ENCODE peak calls at places on chromosome 13, in seven cellular contexts. One of them, this sample, is unnamed.

GRCh38 chr13:26749905-26750304 is 10.7 kb downstream of the GPR12 start:
- DNase-seq in sigmoid colon: no peak
- DNase-seq in tibial nerve: no peak
- DNase-seq in left ventricle myocardium inferior: no peak
- DNase-seq in CD8-positive, alpha-beta T cell: no peak
- DNase-seq in adrenal gland: no peak
- DNase-seq in body of pancreas: no peak
- DNase-seq in this sample: no peak

GRCh38 chr13:46866150-46866549 is 30.7 kb downstream of the HTR2A start:
- DNase-seq in sigmoid colon: peak; percentile 74
- DNase-seq in tibial nerve: no peak
- DNase-seq in left ventricle myocardium inferior: no peak
- DNase-seq in CD8-positive, alpha-beta T cell: no peak
- DNase-seq in adrenal gland: no peak
- DNase-seq in body of pancreas: no peak
- DNase-seq in this sample: no peak

GRCh38 chr13:53622431-53622830 is 593.8 kb downstream of the OLFM4 start:
- DNase-seq in sigmoid colon: no peak
- DNase-seq in tibial nerve: no peak
- DNase-seq in left ventricle myocardium inferior: no peak
- DNase-seq in CD8-positive, alpha-beta T cell: no peak
- DNase-seq in adrenal gland: no peak
- DNase-seq in body of pancreas: no peak
- DNase-seq in this sample: no peak

GRCh38 chr13:31134055-31134711 is 27.5 kb downstream of the HSPH1 start:
- DNase-seq in sigmoid colon: no peak
- DNase-seq in tibial nerve: no peak
- DNase-seq in left ventricle myocardium inferior: no peak
- DNase-seq in CD8-positive, alpha-beta T cell: no peak
- DNase-seq in adrenal gland: no peak
- DNase-seq in body of pancreas: no peak
- DNase-seq in this sample: no peak

GRCh38 chr13:62512194-62513141 is 1096.8 kb upstream of the PCDH20 start:
- DNase-seq in sigmoid colon: no peak
- DNase-seq in tibial nerve: no peak
- DNase-seq in left ventricle myocardium inferior: no peak
- DNase-seq in CD8-positive, alpha-beta T cell: no peak
- DNase-seq in adrenal gland: no peak
- DNase-seq in body of pancreas: peak; percentile 62
- DNase-seq in this sample: no peak

GRCh38 chr13:18943273-18943672 is 238.4 kb downstream of the TUBA3C start:
- DNase-seq in sigmoid colon: no peak
- DNase-seq in tibial nerve: no peak
- DNase-seq in left ventricle myocardium inferior: no peak
- DNase-seq in CD8-positive, alpha-beta T cell: no peak
- DNase-seq in adrenal gland: no peak
- DNase-seq in body of pancreas: no peak
- DNase-seq in this sample: no peak

GRCh38 chr13:92187378-92187989 is 789.1 kb downstream of the GPC5 start:
- DNase-seq in sigmoid colon: no peak
- DNase-seq in tibial nerve: no peak
- DNase-seq in left ventricle myocardium inferior: no peak
- DNase-seq in CD8-positive, alpha-beta T cell: no peak
- DNase-seq in adrenal gland: no peak
- DNase-seq in body of pancreas: no peak
- DNase-seq in this sample: no peak

GRCh38 chr13:107867701-107868661 is 347.4 kb downstream of the LIG4 start:
- DNase-seq in sigmoid colon: no peak
- DNase-seq in tibial nerve: no peak
- DNase-seq in left ventricle myocardium inferior: no peak
- DNase-seq in CD8-positive, alpha-beta T cell: no peak
- DNase-seq in adrenal gland: peak; percentile 23
- DNase-seq in body of pancreas: peak; percentile 22
- DNase-seq in this sample: no peak

GRCh38 chr13:48443442-48444208 is 30.7 kb upstream of the LPAR6 start:
- DNase-seq in sigmoid colon: no peak
- DNase-seq in tibial nerve: no peak
- DNase-seq in left ventricle myocardium inferior: no peak
- DNase-seq in CD8-positive, alpha-beta T cell: no peak
- DNase-seq in adrenal gland: no peak
- DNase-seq in body of pancreas: no peak
- DNase-seq in this sample: no peak

GRCh38 chr13:104586010-104586746 is 1520.0 kb upstream of the SLC10A2 start:
- DNase-seq in sigmoid colon: no peak
- DNase-seq in tibial nerve: no peak
- DNase-seq in left ventricle myocardium inferior: no peak
- DNase-seq in CD8-positive, alpha-beta T cell: no peak
- DNase-seq in adrenal gland: no peak
- DNase-seq in body of pancreas: peak; percentile 52
- DNase-seq in this sample: no peak

GRCh38 chr13:49305824-49306425 is 58.2 kb downstream of the CDADC1 start:
- DNase-seq in sigmoid colon: no peak
- DNase-seq in tibial nerve: no peak
- DNase-seq in left ventricle myocardium inferior: no peak
- DNase-seq in CD8-positive, alpha-beta T cell: no peak
- DNase-seq in adrenal gland: no peak
- DNase-seq in body of pancreas: no peak
- DNase-seq in this sample: peak; percentile 84

GRCh38 chr13:62040806-62041205 is 625.2 kb upstream of the PCDH20 start:
- DNase-seq in sigmoid colon: no peak
- DNase-seq in tibial nerve: no peak
- DNase-seq in left ventricle myocardium inferior: no peak
- DNase-seq in CD8-positive, alpha-beta T cell: no peak
- DNase-seq in adrenal gland: no peak
- DNase-seq in body of pancreas: no peak
- DNase-seq in this sample: no peak

GRCh38 chr13:110869805-110870706 is 44.8 kb downstream of the ANKRD10 start:
- DNase-seq in sigmoid colon: peak; percentile 96
- DNase-seq in tibial nerve: peak; percentile 72
- DNase-seq in left ventricle myocardium inferior: peak; percentile 74
- DNase-seq in CD8-positive, alpha-beta T cell: no peak
- DNase-seq in adrenal gland: peak; percentile 95
- DNase-seq in body of pancreas: peak; percentile 90
- DNase-seq in this sample: no peak

GRCh38 chr13:110866491-110867170 is 48.2 kb downstream of the ANKRD10 start:
- DNase-seq in sigmoid colon: no peak
- DNase-seq in tibial nerve: no peak
- DNase-seq in left ventricle myocardium inferior: no peak
- DNase-seq in CD8-positive, alpha-beta T cell: no peak
- DNase-seq in adrenal gland: no peak
- DNase-seq in body of pancreas: no peak
- DNase-seq in this sample: no peak

GRCh38 chr13:110867380-110867779 is 47.5 kb downstream of the ANKRD10 start:
- DNase-seq in sigmoid colon: no peak
- DNase-seq in tibial nerve: no peak
- DNase-seq in left ventricle myocardium inferior: no peak
- DNase-seq in CD8-positive, alpha-beta T cell: no peak
- DNase-seq in adrenal gland: no peak
- DNase-seq in body of pancreas: no peak
- DNase-seq in this sample: no peak

GRCh38 chr13:110868631-110869165 is 46.2 kb downstream of the ANKRD10 start:
- DNase-seq in sigmoid colon: peak; percentile 77
- DNase-seq in tibial nerve: no peak
- DNase-seq in left ventricle myocardium inferior: no peak
- DNase-seq in CD8-positive, alpha-beta T cell: no peak
- DNase-seq in adrenal gland: no peak
- DNase-seq in body of pancreas: no peak
- DNase-seq in this sample: no peak

DNA sequence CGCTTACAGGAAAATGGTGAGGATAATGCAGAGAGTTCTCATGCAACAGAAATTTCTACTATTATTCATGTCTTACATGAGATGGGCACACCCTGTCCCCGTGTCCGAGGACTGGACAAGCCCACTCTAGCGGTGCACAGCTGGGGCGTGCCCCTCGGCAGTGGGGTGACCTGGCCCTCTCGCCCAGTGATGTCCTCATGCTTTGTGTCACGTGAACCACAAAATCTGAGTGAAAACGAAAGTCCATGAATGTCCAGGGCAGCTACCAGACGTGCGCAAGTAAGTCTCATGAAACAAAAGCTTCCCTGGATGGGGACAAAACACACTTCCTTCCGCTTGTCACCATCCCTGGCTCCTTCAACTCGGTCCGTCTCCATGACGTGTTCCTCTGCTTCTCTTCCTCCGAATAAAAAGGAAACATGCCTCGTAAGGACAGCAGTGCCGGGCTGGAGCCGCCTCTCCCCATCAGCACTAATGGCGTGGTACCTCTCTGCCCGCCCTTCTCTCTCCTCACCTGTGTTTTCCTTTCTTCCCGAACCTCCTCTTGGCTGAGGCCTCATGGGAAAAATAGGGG is 45.6 kb downstream of the ANKRD10 start:
- DNase-seq in sigmoid colon: peak; percentile 69
- DNase-seq in tibial nerve: no peak
- DNase-seq in left ventricle myocardium inferior: no peak
- DNase-seq in CD8-positive, alpha-beta T cell: no peak
- DNase-seq in adrenal gland: no peak
- DNase-seq in body of pancreas: no peak
- DNase-seq in this sample: no peak
- H3K27ac ChIP-seq in sigmoid colon: peak overlapping the region; percentile 86
- H3K27ac ChIP-seq in tibial nerve: peak overlapping the region; percentile 87
- H3K27ac ChIP-seq in left ventricle myocardium inferior: peak overlapping the region; percentile 92
- H3K27ac ChIP-seq in CD8-positive, alpha-beta T cell: no peak overlapping the region
- H3K27ac ChIP-seq in adrenal gland: peak overlapping the region; percentile 63
- H3K27ac ChIP-seq in body of pancreas: peak overlapping the region; percentile 66
- H3K27ac ChIP-seq in this sample: peak overlapping the region; percentile 86

GRCh38 chr13:97434417-97435296 is 688 bp downstream of the RAP2A start:
- DNase-seq in sigmoid colon: peak; percentile 78
- DNase-seq in tibial nerve: peak; percentile 17
- DNase-seq in left ventricle myocardium inferior: peak; percentile 34
- DNase-seq in CD8-positive, alpha-beta T cell: peak; percentile 16
- DNase-seq in adrenal gland: peak; percentile 49
- DNase-seq in body of pancreas: peak; percentile 43
- DNase-seq in this sample: no peak

GRCh38 chr13:97432232-97432916 is 1.6 kb upstream of the RAP2A start:
- DNase-seq in sigmoid colon: no peak
- DNase-seq in tibial nerve: no peak
- DNase-seq in left ventricle myocardium inferior: no peak
- DNase-seq in CD8-positive, alpha-beta T cell: no peak
- DNase-seq in adrenal gland: no peak
- DNase-seq in body of pancreas: no peak
- DNase-seq in this sample: no peak

GRCh38 chr13:97431365-97431764 is 2.6 kb upstream of the RAP2A start:
- DNase-seq in sigmoid colon: no peak
- DNase-seq in tibial nerve: no peak
- DNase-seq in left ventricle myocardium inferior: no peak
- DNase-seq in CD8-positive, alpha-beta T cell: no peak
- DNase-seq in adrenal gland: no peak
- DNase-seq in body of pancreas: no peak
- DNase-seq in this sample: no peak

GRCh38 chr13:97433727-97434416 is at the start of gene RAP2A:
- DNase-seq in sigmoid colon: peak; percentile 96
- DNase-seq in tibial nerve: peak; percentile 79
- DNase-seq in left ventricle myocardium inferior: peak; percentile 91
- DNase-seq in CD8-positive, alpha-beta T cell: peak; percentile 77
- DNase-seq in adrenal gland: peak; percentile 91
- DNase-seq in body of pancreas: peak; percentile 85
- DNase-seq in this sample: no peak

DNA sequence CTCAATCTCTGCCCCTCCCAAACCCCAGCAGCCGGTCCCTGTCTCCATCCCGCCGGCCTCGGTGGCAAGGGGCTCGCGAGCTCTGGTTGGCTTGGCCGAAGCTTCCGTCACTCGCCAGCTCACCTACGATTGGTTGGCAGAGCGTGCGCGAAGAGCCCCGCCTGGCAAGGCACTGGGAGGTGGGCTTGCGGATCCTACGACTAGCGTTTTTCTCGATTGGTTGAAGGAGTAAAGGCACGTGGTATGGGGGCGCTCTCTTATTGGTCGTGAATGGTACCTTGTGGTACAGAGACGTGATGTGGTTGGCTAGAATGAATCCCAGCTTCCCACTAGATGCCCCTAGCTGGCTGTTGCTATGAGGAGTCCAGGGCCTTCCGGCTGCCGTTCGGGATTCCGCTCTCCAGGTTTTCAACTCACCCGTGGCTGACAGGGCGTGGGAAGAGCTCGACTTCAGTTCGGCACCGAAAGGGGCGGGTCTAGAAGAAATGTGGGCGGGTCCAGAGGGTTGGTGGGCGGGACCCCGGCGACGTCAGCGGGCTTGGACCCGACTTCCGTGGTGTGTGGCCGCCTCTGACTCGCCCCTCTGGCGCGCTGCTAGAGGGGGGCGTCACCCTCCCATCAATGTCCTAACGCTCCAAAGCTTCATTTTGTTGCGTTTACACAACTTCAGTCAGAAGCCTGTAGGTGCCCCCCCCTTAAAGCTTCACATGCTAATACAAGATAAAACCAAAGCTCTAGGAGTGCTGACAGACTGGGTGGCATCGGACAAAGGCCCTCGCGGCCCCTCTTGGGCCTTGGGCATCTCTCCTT is 847 bp upstream of the RAP2A start:
- DNase-seq in sigmoid colon: peak; percentile 100
- DNase-seq in tibial nerve: peak; percentile 98
- DNase-seq in left ventricle myocardium inferior: peak; percentile 98
- DNase-seq in CD8-positive, alpha-beta T cell: peak; percentile 99
- DNase-seq in adrenal gland: peak; percentile 100
- DNase-seq in body of pancreas: peak; percentile 99
- DNase-seq in this sample: peak; percentile 100
- TF ChIP-seq CTCF in sigmoid colon: no peak
- TF ChIP-seq CTCF in tibial nerve: peak; percentile 43
- TF ChIP-seq CTCF in left ventricle myocardium inferior: no peak
- TF ChIP-seq CTCF in CD8-positive, alpha-beta T cell: no peak
- TF ChIP-seq CTCF in adrenal gland: no peak
- TF ChIP-seq CTCF in body of pancreas: no peak
- TF ChIP-seq CTCF in this sample: no peak

DNA sequence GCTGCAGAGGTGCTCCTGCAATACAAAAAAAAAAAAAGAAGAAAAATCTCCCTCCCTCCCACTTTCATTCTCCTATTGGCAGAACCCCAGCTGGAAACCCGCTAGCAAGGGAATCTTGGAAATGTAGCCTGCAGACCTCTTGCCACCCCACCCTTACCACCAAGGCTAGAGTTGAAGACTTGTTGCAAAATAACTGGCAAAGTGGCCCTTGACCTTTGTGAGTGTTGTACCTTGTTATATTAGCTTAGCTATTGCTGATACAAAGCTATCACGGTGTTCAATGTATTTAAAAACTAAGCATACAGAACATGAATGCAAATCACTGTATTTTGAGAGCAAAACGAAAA is 57.5 kb upstream of the KCTD4 start:
- DNase-seq in sigmoid colon: no peak
- DNase-seq in tibial nerve: no peak
- DNase-seq in left ventricle myocardium inferior: no peak
- DNase-seq in CD8-positive, alpha-beta T cell: no peak
- DNase-seq in adrenal gland: no peak
- DNase-seq in body of pancreas: no peak
- DNase-seq in this sample: no peak
- H3K27ac ChIP-seq in sigmoid colon: peak overlapping the region; percentile 20
- H3K27ac ChIP-seq in tibial nerve: no peak overlapping the region
- H3K27ac ChIP-seq in left ventricle myocardium inferior: no peak overlapping the region
- H3K27ac ChIP-seq in CD8-positive, alpha-beta T cell: no peak overlapping the region
- H3K27ac ChIP-seq in adrenal gland: peak overlapping the region; percentile 17
- H3K27ac ChIP-seq in body of pancreas: no peak overlapping the region
- H3K27ac ChIP-seq in this sample: no peak overlapping the region

DNA sequence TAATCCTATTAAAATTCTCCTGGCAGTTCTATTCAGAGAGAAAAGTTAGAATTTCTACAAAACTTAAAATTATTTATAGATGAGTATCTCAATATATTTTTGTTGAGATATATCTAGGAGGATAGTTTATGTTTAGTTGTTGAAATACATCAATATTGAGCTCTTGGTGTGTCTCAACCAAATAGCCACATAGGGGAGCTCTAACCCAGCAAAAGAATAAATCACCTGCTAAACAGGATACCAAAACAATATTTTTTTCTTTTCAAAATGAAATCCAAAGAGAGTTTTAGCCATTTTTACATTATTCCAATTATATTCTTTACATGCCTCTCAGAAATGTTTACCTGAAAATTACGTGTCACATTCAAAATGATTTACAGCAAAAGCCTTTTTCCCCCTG is 954.7 kb downstream of the SLITRK6 start:
- DNase-seq in sigmoid colon: no peak
- DNase-seq in tibial nerve: no peak
- DNase-seq in left ventricle myocardium inferior: no peak
- DNase-seq in CD8-positive, alpha-beta T cell: no peak
- DNase-seq in adrenal gland: no peak
- DNase-seq in body of pancreas: no peak
- DNase-seq in this sample: no peak
- TF ChIP-seq CTCF in sigmoid colon: no peak
- TF ChIP-seq CTCF in tibial nerve: no peak
- TF ChIP-seq CTCF in left ventricle myocardium inferior: peak; percentile 39
- TF ChIP-seq CTCF in CD8-positive, alpha-beta T cell: no peak
- TF ChIP-seq CTCF in adrenal gland: no peak
- TF ChIP-seq CTCF in body of pancreas: peak; percentile 18
- TF ChIP-seq CTCF in this sample: no peak